ENCODE peak calls at places on chromosomes 7 and 10, in ten cellular contexts. Q, W, P, M, K, D, A, F, I and N are unnamed samples.

GRCh38 chr7:81884817-81885216 is 115.0 kb upstream of the HGF start:
- DNase-seq in Q (no peak), W (no peak), P (no peak), M (no peak), K (no peak), D (no peak), A (no peak), F (no peak), I (no peak), N (no peak)

GRCh38 chr10:124728830-124729661 is 15.1 kb downstream of the FAM53B start:
- DNase-seq in Q (no peak), W (no peak), P (no peak), M (no peak), K (no peak), D (no peak), A (no peak), F (no peak), I (no peak), N (peak)

GRCh38 chr7:150805864-150806263 is 5.3 kb downstream of the TMEM176A start:
- DNase-seq in Q (no peak), W (no peak), P (no peak), M (no peak), K (no peak), D (no peak), A (no peak), F (no peak), I (no peak), N (no peak)

GRCh38 chr10:35216303-35216905 is 89.8 kb downstream of the CREM start:
- DNase-seq in Q (peak), W (no peak), P (no peak), M (no peak), K (no peak), D (peak), A (no peak), F (peak), I (no peak), N (no peak)

GRCh38 chr7:92963599-92963998 is 127.2 kb upstream of the CDK6 start:
- DNase-seq in Q (no peak), W (no peak), P (no peak), M (no peak), K (no peak), D (no peak), A (no peak), F (no peak), I (no peak), N (no peak)

GRCh38 chr7:22640269-22640668 is 86.7 kb upstream of the IL6 start:
- DNase-seq in Q (no peak), W (no peak), P (no peak), M (no peak), K (no peak), D (no peak), A (no peak), F (peak), I (peak), N (no peak)

GRCh38 chr7:104230606-104231005 is 22.8 kb upstream of the ORC5 start:
- DNase-seq in Q (no peak), W (peak), P (no peak), M (no peak), K (peak), D (no peak), A (peak), F (no peak), I (no peak), N (no peak)

GRCh38 chr10:5988336-5988920 is 11.1 kb upstream of the IL15RA start:
- DNase-seq in Q (no peak), W (no peak), P (no peak), M (no peak), K (no peak), D (no peak), A (no peak), F (no peak), I (no peak), N (no peak)

GRCh38 chr7:1852781-1853618 is 182.9 kb downstream of the ELFN1 start:
- DNase-seq in Q (no peak), W (no peak), P (no peak), M (no peak), K (no peak), D (peak), A (no peak), F (no peak), I (no peak), N (peak)

GRCh38 chr7:149473251-149473650 is 12.4 kb upstream of the ZNF777 start:
- DNase-seq in Q (no peak), W (no peak), P (no peak), M (no peak), K (no peak), D (no peak), A (no peak), F (no peak), I (no peak), N (no peak)